ENCODE peak calls at places on chromosomes 13 and 19, in nine cellular contexts. One of them, this sample, is unnamed.

GRCh38 chr13:23725922-23726321 is 155.7 kb downstream of the TNFRSF19 start:
- DNase-seq in heart right ventricle: no peak
- DNase-seq in aorta: no peak
- DNase-seq in lower leg skin: no peak
- DNase-seq in left ventricle myocardium inferior: no peak
- DNase-seq in AG09309: no peak
- DNase-seq in pancreas: no peak
- DNase-seq in AG04450: no peak
- DNase-seq in uterus: no peak
- DNase-seq in this sample: peak

GRCh38 chr19:55369651-55370304 is 485 bp downstream of the IL11 start:
- DNase-seq in AG04450: peak
- DNase-seq in heart right ventricle: no peak
- DNase-seq in pancreas: peak
- DNase-seq in uterus: no peak
- DNase-seq in left ventricle myocardium inferior: no peak
- DNase-seq in AG09309: no peak
- DNase-seq in lower leg skin: no peak
- DNase-seq in aorta: peak
- DNase-seq in this sample: peak

GRCh38 chr19:53942001-53942786 is 20.5 kb upstream of the CACNG8 start:
- DNase-seq in aorta: no peak
- DNase-seq in left ventricle myocardium inferior: no peak
- DNase-seq in uterus: no peak
- DNase-seq in pancreas: no peak
- DNase-seq in heart right ventricle: no peak
- DNase-seq in AG09309: no peak
- DNase-seq in AG04450: no peak
- DNase-seq in lower leg skin: no peak
- DNase-seq in this sample: peak

GRCh38 chr13:43232866-43233265 is 209.5 kb downstream of the DNAJC15 start:
- DNase-seq in AG09309: peak
- DNase-seq in uterus: no peak
- DNase-seq in AG04450: no peak
- DNase-seq in left ventricle myocardium inferior: no peak
- DNase-seq in lower leg skin: no peak
- DNase-seq in aorta: no peak
- DNase-seq in heart right ventricle: no peak
- DNase-seq in pancreas: no peak
- DNase-seq in this sample: peak

GRCh38 chr19:39430675-39431593 is 4.8 kb downstream of the RPS16 start:
- DNase-seq in aorta: peak
- DNase-seq in heart right ventricle: peak
- DNase-seq in lower leg skin: peak
- DNase-seq in left ventricle myocardium inferior: no peak
- DNase-seq in AG09309: no peak
- DNase-seq in uterus: no peak
- DNase-seq in AG04450: peak
- DNase-seq in pancreas: no peak
- DNase-seq in this sample: peak

GRCh38 chr13:49616688-49617065 is 11.6 kb upstream of the ARL11 start:
- DNase-seq in heart right ventricle: no peak
- DNase-seq in pancreas: no peak
- DNase-seq in left ventricle myocardium inferior: no peak
- DNase-seq in lower leg skin: no peak
- DNase-seq in uterus: no peak
- DNase-seq in AG09309: no peak
- DNase-seq in AG04450: no peak
- DNase-seq in aorta: no peak
- DNase-seq in this sample: no peak

GRCh38 chr19:19816679-19817078 is 4.9 kb downstream of the ZNF506 start:
- DNase-seq in uterus: no peak
- DNase-seq in AG04450: no peak
- DNase-seq in pancreas: no peak
- DNase-seq in aorta: peak
- DNase-seq in heart right ventricle: no peak
- DNase-seq in AG09309: no peak
- DNase-seq in lower leg skin: no peak
- DNase-seq in left ventricle myocardium inferior: peak
- DNase-seq in this sample: no peak

GRCh38 chr19:58554494-58555368 is at the start of gene CHMP2A:
- DNase-seq in uterus: peak
- DNase-seq in AG09309: peak
- DNase-seq in aorta: peak
- DNase-seq in left ventricle myocardium inferior: peak
- DNase-seq in pancreas: peak
- DNase-seq in AG04450: peak
- DNase-seq in lower leg skin: peak
- DNase-seq in heart right ventricle: peak
- DNase-seq in this sample: peak

DNA sequence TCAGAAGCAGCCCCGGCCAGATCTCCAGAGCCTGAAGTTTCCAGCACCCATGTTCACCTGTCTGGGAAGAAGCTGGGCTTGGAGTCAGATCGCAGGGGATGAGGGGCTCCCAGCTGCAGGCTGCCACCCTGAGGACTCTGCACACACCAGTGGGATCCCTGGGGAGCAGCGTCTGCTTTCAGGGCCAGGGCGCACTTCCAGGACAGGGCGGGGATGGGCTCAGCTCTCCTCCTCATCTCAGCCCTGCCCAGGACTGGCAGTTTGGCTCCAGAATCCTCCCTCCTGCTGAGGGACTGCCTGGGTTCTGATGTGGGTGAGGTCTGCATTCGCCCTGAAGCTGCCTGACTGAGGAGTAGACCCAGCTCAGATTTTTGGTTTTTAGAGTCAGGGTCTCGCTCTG is 3.5 kb downstream of the SLC7A9 start:
- DNase-seq in left ventricle myocardium inferior: no peak
- DNase-seq in heart right ventricle: no peak
- DNase-seq in uterus: no peak
- DNase-seq in AG04450: no peak
- DNase-seq in AG09309: no peak
- DNase-seq in lower leg skin: no peak
- DNase-seq in aorta: no peak
- DNase-seq in pancreas: no peak
- DNase-seq in this sample: no peak
- H3K4me3 ChIP-seq in left ventricle myocardium inferior: no peak
- H3K4me3 ChIP-seq in heart right ventricle: no peak
- H3K4me3 ChIP-seq in uterus: no peak
- H3K4me3 ChIP-seq in AG04450: no peak
- H3K4me3 ChIP-seq in AG09309: no peak
- H3K4me3 ChIP-seq in lower leg skin: no peak
- H3K4me3 ChIP-seq in aorta: no peak
- H3K4me3 ChIP-seq in pancreas: no peak
- H3K4me3 ChIP-seq in this sample: no peak

GRCh38 chr19:3098515-3099346 is 4.6 kb downstream of the GNA11 start:
- DNase-seq in left ventricle myocardium inferior: peak
- DNase-seq in AG04450: no peak
- DNase-seq in pancreas: peak
- DNase-seq in lower leg skin: peak
- DNase-seq in AG09309: no peak
- DNase-seq in heart right ventricle: peak
- DNase-seq in aorta: peak
- DNase-seq in uterus: no peak
- DNase-seq in this sample: no peak

GRCh38 chr19:3097442-3097871 is 3.3 kb downstream of the GNA11 start:
- DNase-seq in lower leg skin: no peak
- DNase-seq in left ventricle myocardium inferior: no peak
- DNase-seq in pancreas: peak
- DNase-seq in uterus: no peak
- DNase-seq in AG04450: no peak
- DNase-seq in heart right ventricle: peak
- DNase-seq in aorta: no peak
- DNase-seq in AG09309: no peak
- DNase-seq in this sample: no peak

GRCh38 chr19:3096902-3097326 is 2.8 kb downstream of the GNA11 start:
- DNase-seq in lower leg skin: no peak
- DNase-seq in aorta: no peak
- DNase-seq in pancreas: peak
- DNase-seq in uterus: no peak
- DNase-seq in AG04450: no peak
- DNase-seq in heart right ventricle: no peak
- DNase-seq in left ventricle myocardium inferior: no peak
- DNase-seq in AG09309: no peak
- DNase-seq in this sample: no peak

GRCh38 chr19:3099347-3100145 is 5.4 kb downstream of the GNA11 start:
- DNase-seq in aorta: no peak
- DNase-seq in heart right ventricle: peak
- DNase-seq in AG04450: no peak
- DNase-seq in AG09309: no peak
- DNase-seq in uterus: no peak
- DNase-seq in pancreas: peak
- DNase-seq in lower leg skin: no peak
- DNase-seq in left ventricle myocardium inferior: no peak
- DNase-seq in this sample: no peak

GRCh38 chr19:3098141-3098514 is 4.0 kb downstream of the GNA11 start:
- DNase-seq in heart right ventricle: peak
- DNase-seq in AG09309: no peak
- DNase-seq in left ventricle myocardium inferior: peak
- DNase-seq in uterus: no peak
- DNase-seq in lower leg skin: no peak
- DNase-seq in aorta: no peak
- DNase-seq in pancreas: peak
- DNase-seq in AG04450: no peak
- DNase-seq in this sample: no peak
- H3K4me3 ChIP-seq in heart right ventricle: peak
- H3K4me3 ChIP-seq in AG09309: peak
- H3K4me3 ChIP-seq in left ventricle myocardium inferior: peak
- H3K4me3 ChIP-seq in uterus: peak
- H3K4me3 ChIP-seq in lower leg skin: no peak
- H3K4me3 ChIP-seq in aorta: no peak
- H3K4me3 ChIP-seq in pancreas: no peak
- H3K4me3 ChIP-seq in AG04450: peak
- H3K4me3 ChIP-seq in this sample: peak

GRCh38 chr19:40690050-40690698 is at the start of gene NUMBL:
- DNase-seq in left ventricle myocardium inferior: peak
- DNase-seq in uterus: peak
- DNase-seq in aorta: no peak
- DNase-seq in pancreas: no peak
- DNase-seq in heart right ventricle: no peak
- DNase-seq in AG04450: no peak
- DNase-seq in AG09309: no peak
- DNase-seq in lower leg skin: no peak
- DNase-seq in this sample: no peak

GRCh38 chr19:40692212-40692551 is 1.7 kb upstream of the NUMBL start:
- DNase-seq in uterus: no peak
- DNase-seq in left ventricle myocardium inferior: no peak
- DNase-seq in AG09309: no peak
- DNase-seq in AG04450: no peak
- DNase-seq in heart right ventricle: no peak
- DNase-seq in aorta: no peak
- DNase-seq in pancreas: no peak
- DNase-seq in lower leg skin: no peak
- DNase-seq in this sample: no peak

GRCh38 chr19:40690699-40691420 is 409 bp upstream of the NUMBL start:
- DNase-seq in AG09309: peak
- DNase-seq in pancreas: peak
- DNase-seq in aorta: peak
- DNase-seq in lower leg skin: peak
- DNase-seq in AG04450: peak
- DNase-seq in left ventricle myocardium inferior: peak
- DNase-seq in heart right ventricle: peak
- DNase-seq in uterus: peak
- DNase-seq in this sample: peak

GRCh38 chr19:40693150-40693788 is 2.8 kb upstream of the NUMBL start:
- DNase-seq in AG09309: no peak
- DNase-seq in aorta: no peak
- DNase-seq in left ventricle myocardium inferior: no peak
- DNase-seq in lower leg skin: no peak
- DNase-seq in heart right ventricle: no peak
- DNase-seq in AG04450: no peak
- DNase-seq in uterus: no peak
- DNase-seq in pancreas: peak
- DNase-seq in this sample: no peak

DNA sequence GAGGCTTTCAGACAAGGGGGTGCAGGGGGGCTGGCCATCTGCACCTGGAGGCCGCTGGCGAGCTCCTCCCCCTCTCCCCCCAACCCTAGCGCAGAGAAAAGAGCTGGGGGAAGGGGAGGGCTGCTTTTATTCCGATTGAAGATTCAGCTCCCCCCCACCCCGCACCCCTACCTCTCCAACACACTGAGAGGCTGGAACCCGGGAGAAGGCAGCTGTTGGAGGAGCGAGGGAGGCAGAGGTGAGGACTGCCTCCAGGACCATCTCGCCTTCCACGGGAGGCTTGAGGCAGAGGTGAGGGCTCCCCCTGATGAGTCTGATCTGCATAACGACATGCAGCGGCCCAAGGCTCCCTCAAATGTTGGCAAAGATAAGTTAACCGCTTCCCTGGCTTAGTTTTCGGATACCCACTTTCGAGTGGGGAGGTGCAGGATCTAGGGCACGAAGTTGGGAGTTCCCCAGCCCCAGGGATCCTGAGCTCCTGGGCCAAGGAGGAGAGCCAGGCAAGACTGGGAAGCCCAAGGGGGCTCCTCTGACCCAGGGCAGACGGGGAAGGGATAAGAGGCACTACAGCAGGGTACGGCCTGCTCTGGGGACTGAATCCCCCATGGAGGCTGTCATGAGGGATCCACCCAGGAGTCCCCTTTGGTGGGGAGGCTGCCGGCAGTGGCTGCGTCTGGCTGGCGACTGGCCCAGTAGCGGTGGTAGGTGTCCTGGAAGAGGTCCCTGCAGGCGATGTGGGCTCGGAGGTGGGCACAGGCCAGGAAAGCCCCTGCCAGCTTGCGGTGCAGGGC is 1.2 kb upstream of the NUMBL start:
- DNase-seq in heart right ventricle: no peak
- DNase-seq in left ventricle myocardium inferior: no peak
- DNase-seq in AG09309: no peak
- DNase-seq in uterus: peak
- DNase-seq in aorta: no peak
- DNase-seq in AG04450: no peak
- DNase-seq in pancreas: peak
- DNase-seq in lower leg skin: no peak
- DNase-seq in this sample: no peak
- H3K4me3 ChIP-seq in heart right ventricle: peak
- H3K4me3 ChIP-seq in left ventricle myocardium inferior: peak
- H3K4me3 ChIP-seq in AG09309: peak
- H3K4me3 ChIP-seq in uterus: no peak
- H3K4me3 ChIP-seq in aorta: no peak
- H3K4me3 ChIP-seq in AG04450: peak
- H3K4me3 ChIP-seq in pancreas: no peak
- H3K4me3 ChIP-seq in lower leg skin: no peak
- H3K4me3 ChIP-seq in this sample: no peak

DNA sequence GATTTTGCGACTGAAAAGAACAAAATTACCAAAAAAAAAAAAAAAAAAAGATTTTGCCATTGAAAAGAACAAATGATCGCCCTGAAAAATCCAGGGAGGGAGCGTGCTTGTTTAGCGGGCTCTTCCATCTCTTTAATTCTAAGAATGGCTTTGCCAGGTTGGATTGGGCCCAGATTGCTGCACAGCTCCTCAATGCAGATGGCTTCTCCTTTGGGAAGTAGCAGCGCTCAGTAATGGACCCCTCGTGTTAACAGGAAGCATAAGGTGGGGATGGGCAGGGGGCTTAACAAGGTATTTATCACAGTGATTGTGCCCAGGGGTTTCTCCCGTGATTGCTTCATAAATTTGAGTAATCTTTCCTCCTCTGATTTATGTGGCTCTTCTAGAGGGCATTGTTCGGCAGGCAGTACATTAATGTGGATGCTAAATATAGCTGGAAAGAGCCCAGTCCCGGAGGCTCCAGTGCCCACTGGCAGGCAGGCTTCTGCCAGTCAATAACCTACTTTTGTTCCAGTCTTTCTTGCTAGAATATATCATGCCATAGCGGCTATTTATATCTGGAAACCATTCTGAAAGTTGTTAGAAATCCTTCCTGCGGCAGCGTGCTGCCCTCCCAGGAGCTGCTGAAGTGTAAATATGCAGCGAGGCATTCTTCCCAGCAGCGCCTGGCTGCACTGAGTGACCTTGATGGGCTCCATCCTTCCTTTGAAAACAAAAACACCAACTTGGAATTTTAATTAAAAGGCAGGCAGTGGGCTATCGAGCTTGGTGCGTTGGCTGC is 64.9 kb downstream of the FGF9 start:
- DNase-seq in heart right ventricle: peak
- DNase-seq in uterus: no peak
- DNase-seq in AG04450: no peak
- DNase-seq in left ventricle myocardium inferior: peak
- DNase-seq in aorta: no peak
- DNase-seq in pancreas: no peak
- DNase-seq in lower leg skin: no peak
- DNase-seq in AG09309: no peak
- DNase-seq in this sample: no peak
- H3K4me3 ChIP-seq in heart right ventricle: peak
- H3K4me3 ChIP-seq in uterus: no peak
- H3K4me3 ChIP-seq in AG04450: no peak
- H3K4me3 ChIP-seq in left ventricle myocardium inferior: peak
- H3K4me3 ChIP-seq in aorta: no peak
- H3K4me3 ChIP-seq in pancreas: no peak
- H3K4me3 ChIP-seq in lower leg skin: no peak
- H3K4me3 ChIP-seq in AG09309: no peak
- H3K4me3 ChIP-seq in this sample: no peak

This sample was measured in fibroblast of pulmonary artery.